ENCODE peak calls at places on chromosomes 6 and 20, in seven cellular contexts. One of them, this sample, is unnamed. For H3K36me3, the result is how much of the 10 kb centered on the place peaks cover.

GRCh38 chr6:125491860-125492617 is 190.3 kb upstream of the HDDC2 start:
- DNase-seq in DND-41: no peak
- DNase-seq in mesenchymal stem cell: no peak
- DNase-seq in neural progenitor cell: no peak
- DNase-seq in PC-3: no peak
- DNase-seq in K562: no peak
- DNase-seq in mesendoderm: no peak
- DNase-seq in this sample: no peak

GRCh38 chr20:34377072-34377847 is 14.2 kb downstream of the ITCH start:
- DNase-seq in mesenchymal stem cell: no peak
- DNase-seq in K562: no peak
- DNase-seq in mesendoderm: no peak
- DNase-seq in DND-41: no peak
- DNase-seq in PC-3: no peak
- DNase-seq in neural progenitor cell: no peak
- DNase-seq in this sample: no peak

GRCh38 chr20:34927736-34928135 is 27.9 kb downstream of the GSS start:
- DNase-seq in neural progenitor cell: no peak
- DNase-seq in DND-41: no peak
- DNase-seq in PC-3: peak
- DNase-seq in K562: no peak
- DNase-seq in mesenchymal stem cell: no peak
- DNase-seq in mesendoderm: peak
- DNase-seq in this sample: no peak

GRCh38 chr6:83310046-83310445 is 116.9 kb downstream of the RWDD2A start:
- DNase-seq in mesenchymal stem cell: no peak
- DNase-seq in DND-41: no peak
- DNase-seq in neural progenitor cell: no peak
- DNase-seq in K562: no peak
- DNase-seq in mesendoderm: no peak
- DNase-seq in PC-3: no peak
- DNase-seq in this sample: no peak

GRCh38 chr20:62603021-62603906 is 39.0 kb upstream of the SLCO4A1 start:
- DNase-seq in PC-3: peak
- DNase-seq in K562: no peak
- DNase-seq in neural progenitor cell: no peak
- DNase-seq in mesendoderm: no peak
- DNase-seq in mesenchymal stem cell: no peak
- DNase-seq in DND-41: no peak
- DNase-seq in this sample: no peak

GRCh38 chr20:54132612-54133433 is 41.0 kb downstream of the CYP24A1 start:
- DNase-seq in mesenchymal stem cell: peak
- DNase-seq in neural progenitor cell: peak
- DNase-seq in mesendoderm: peak
- DNase-seq in K562: no peak
- DNase-seq in PC-3: peak
- DNase-seq in DND-41: no peak
- DNase-seq in this sample: peak

GRCh38 chr6:136761227-136761922 is 30.9 kb downstream of the MAP3K5 start:
- DNase-seq in PC-3: no peak
- DNase-seq in K562: no peak
- DNase-seq in neural progenitor cell: no peak
- DNase-seq in DND-41: peak
- DNase-seq in mesendoderm: no peak
- DNase-seq in mesenchymal stem cell: peak
- DNase-seq in this sample: no peak

GRCh38 chr6:46850781-46851180 is 57.6 kb downstream of the MEP1A start:
- DNase-seq in PC-3: peak
- DNase-seq in neural progenitor cell: no peak
- DNase-seq in DND-41: no peak
- DNase-seq in mesenchymal stem cell: peak
- DNase-seq in K562: no peak
- DNase-seq in mesendoderm: no peak
- DNase-seq in this sample: no peak

GRCh38 chr6:133568970-133569889 is 319.7 kb upstream of the TCF21 start:
- DNase-seq in neural progenitor cell: peak
- DNase-seq in DND-41: no peak
- DNase-seq in K562: peak
- DNase-seq in mesenchymal stem cell: peak
- DNase-seq in PC-3: peak
- DNase-seq in mesendoderm: peak
- DNase-seq in this sample: peak

GRCh38 chr6:54846857-54847721 is 518 bp downstream of the FAM83B start:
- DNase-seq in DND-41: no peak
- DNase-seq in mesenchymal stem cell: peak
- DNase-seq in neural progenitor cell: peak
- DNase-seq in mesendoderm: peak
- DNase-seq in K562: no peak
- DNase-seq in PC-3: peak
- DNase-seq in this sample: peak
- H3K4me2 ChIP-seq in DND-41: no peak
- H3K4me2 ChIP-seq in mesenchymal stem cell: peak
- H3K4me2 ChIP-seq in neural progenitor cell: peak
- H3K4me2 ChIP-seq in mesendoderm: peak
- H3K4me2 ChIP-seq in K562: no peak
- H3K4me2 ChIP-seq in PC-3: peak
- H3K4me2 ChIP-seq in this sample: peak

GRCh38 chr20:23095504-23095903 is 9.4 kb upstream of the CD93 start:
- DNase-seq in neural progenitor cell: no peak
- DNase-seq in K562: no peak
- DNase-seq in PC-3: no peak
- DNase-seq in mesendoderm: no peak
- DNase-seq in DND-41: no peak
- DNase-seq in mesenchymal stem cell: no peak
- DNase-seq in this sample: no peak
- H3K36me3 ChIP-seq in neural progenitor cell: under half
- H3K36me3 ChIP-seq in K562: under half
- H3K36me3 ChIP-seq in PC-3: under half
- H3K36me3 ChIP-seq in mesendoderm: under half
- H3K36me3 ChIP-seq in DND-41: under half
- H3K36me3 ChIP-seq in mesenchymal stem cell: under half
- H3K36me3 ChIP-seq in this sample: under half

DNA sequence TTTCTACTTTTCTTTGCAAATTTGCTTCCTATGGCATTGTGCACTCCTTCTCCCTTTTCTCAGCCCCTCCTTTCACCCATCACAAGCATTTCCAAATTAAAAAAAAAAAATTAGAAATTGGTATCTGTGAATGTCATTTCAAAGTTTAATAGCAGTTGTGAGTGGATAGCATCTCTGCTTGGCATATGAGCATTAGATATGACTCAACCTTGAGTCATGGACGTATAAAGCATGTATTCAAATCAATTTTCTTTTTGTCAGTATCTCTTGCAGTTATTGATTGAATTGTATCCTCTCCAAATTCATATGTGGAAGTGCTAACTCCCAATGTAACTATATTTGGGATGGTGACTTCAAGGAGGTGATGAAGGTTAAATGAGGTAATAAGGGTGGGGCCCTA is 60.1 kb upstream of the MAP3K7 start:
- DNase-seq in mesendoderm: no peak
- DNase-seq in DND-41: no peak
- DNase-seq in mesenchymal stem cell: no peak
- DNase-seq in neural progenitor cell: no peak
- DNase-seq in PC-3: peak
- DNase-seq in K562: no peak
- DNase-seq in this sample: no peak
- H3K4me2 ChIP-seq in mesendoderm: no peak
- H3K4me2 ChIP-seq in DND-41: no peak
- H3K4me2 ChIP-seq in mesenchymal stem cell: no peak
- H3K4me2 ChIP-seq in neural progenitor cell: no peak
- H3K4me2 ChIP-seq in PC-3: peak
- H3K4me2 ChIP-seq in K562: no peak
- H3K4me2 ChIP-seq in this sample: no peak

GRCh38 chr6:35483062-35483461 is 13.8 kb downstream of the TEAD3 start:
- DNase-seq in mesendoderm: no peak
- DNase-seq in mesenchymal stem cell: no peak
- DNase-seq in DND-41: no peak
- DNase-seq in PC-3: no peak
- DNase-seq in K562: no peak
- DNase-seq in neural progenitor cell: no peak
- DNase-seq in this sample: no peak

GRCh38 chr6:35484921-35485392 is 11.9 kb downstream of the TEAD3 start:
- DNase-seq in PC-3: peak
- DNase-seq in mesendoderm: peak
- DNase-seq in DND-41: no peak
- DNase-seq in mesenchymal stem cell: no peak
- DNase-seq in neural progenitor cell: no peak
- DNase-seq in K562: peak
- DNase-seq in this sample: no peak

GRCh38 chr6:35483892-35484645 is 12.8 kb downstream of the TEAD3 start:
- DNase-seq in DND-41: no peak
- DNase-seq in mesenchymal stem cell: no peak
- DNase-seq in PC-3: no peak
- DNase-seq in neural progenitor cell: no peak
- DNase-seq in K562: no peak
- DNase-seq in mesendoderm: no peak
- DNase-seq in this sample: no peak

GRCh38 chr6:35485402-35485877 is 11.4 kb downstream of the TEAD3 start:
- DNase-seq in K562: peak
- DNase-seq in DND-41: no peak
- DNase-seq in mesenchymal stem cell: peak
- DNase-seq in neural progenitor cell: peak
- DNase-seq in PC-3: peak
- DNase-seq in mesendoderm: peak
- DNase-seq in this sample: peak

DNA sequence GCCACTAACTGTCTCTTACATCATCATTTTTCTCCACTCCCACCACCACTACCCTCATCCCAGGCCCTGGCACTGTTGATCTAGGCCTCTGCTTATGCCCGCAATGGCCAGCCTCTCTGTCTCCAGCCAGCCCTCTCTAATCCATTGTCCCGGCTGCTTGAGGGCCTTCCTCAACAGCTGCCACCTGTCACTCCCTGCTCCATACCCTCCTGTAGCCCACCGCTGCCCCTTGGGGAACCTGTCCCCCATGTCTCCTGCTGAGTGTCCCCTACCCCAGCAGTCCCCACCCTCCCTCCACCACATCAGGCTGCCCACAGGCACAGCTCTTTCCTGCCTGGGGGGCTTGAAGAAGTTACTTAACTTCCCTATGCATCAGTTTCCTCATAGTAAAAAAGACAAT is 13.4 kb downstream of the TEAD3 start:
- DNase-seq in PC-3: no peak
- DNase-seq in neural progenitor cell: no peak
- DNase-seq in mesenchymal stem cell: no peak
- DNase-seq in mesendoderm: no peak
- DNase-seq in DND-41: no peak
- DNase-seq in K562: no peak
- DNase-seq in this sample: no peak
- H3K36me3 ChIP-seq in PC-3: under half
- H3K36me3 ChIP-seq in neural progenitor cell: under half
- H3K36me3 ChIP-seq in mesenchymal stem cell: half or more
- H3K36me3 ChIP-seq in mesendoderm: under half
- H3K36me3 ChIP-seq in DND-41: under half
- H3K36me3 ChIP-seq in K562: under half
- H3K36me3 ChIP-seq in this sample: under half

GRCh38 chr20:22775256-22775655 is 190.9 kb upstream of the FOXA2 start:
- DNase-seq in DND-41: no peak
- DNase-seq in K562: no peak
- DNase-seq in mesenchymal stem cell: no peak
- DNase-seq in neural progenitor cell: no peak
- DNase-seq in PC-3: no peak
- DNase-seq in mesendoderm: no peak
- DNase-seq in this sample: no peak
- H3K4me2 ChIP-seq in DND-41: no peak
- H3K4me2 ChIP-seq in K562: no peak
- H3K4me2 ChIP-seq in mesenchymal stem cell: no peak
- H3K4me2 ChIP-seq in neural progenitor cell: no peak
- H3K4me2 ChIP-seq in PC-3: peak
- H3K4me2 ChIP-seq in mesendoderm: no peak
- H3K4me2 ChIP-seq in this sample: no peak